ENCODE peak calls at places on chromosomes 3 and 15, in ten cellular contexts. One of them, this sample, is unnamed.

GRCh38 chr15:43143203-43143941 is 10.0 kb downstream of the TMEM62 start:
- DNase-seq in colonic mucosa: no peak
- DNase-seq in heart left ventricle: no peak
- DNase-seq in activated CD4-positive, alpha-beta T cell treated with anti-CD3 and anti-CD28 coated beads for 4 hours: no peak
- DNase-seq in stomach: no peak
- DNase-seq in amniotic stem cell: no peak
- DNase-seq in activated T-cell treated with anti-CD3 and anti-CD28 coated beads, Interleukin-2, amount 50 U/mL, for 1 hour: no peak
- DNase-seq in mammary epithelial cell: no peak
- DNase-seq in upper lobe of right lung: no peak
- DNase-seq in germinal center: peak
- DNase-seq in this sample: no peak

GRCh38 chr15:79608041-79608440 is 175.9 kb downstream of the MINAR1 start:
- DNase-seq in stomach: no peak
- DNase-seq in upper lobe of right lung: no peak
- DNase-seq in amniotic stem cell: no peak
- DNase-seq in activated CD4-positive, alpha-beta T cell treated with anti-CD3 and anti-CD28 coated beads for 4 hours: no peak
- DNase-seq in germinal center: no peak
- DNase-seq in heart left ventricle: no peak
- DNase-seq in colonic mucosa: no peak
- DNase-seq in mammary epithelial cell: no peak
- DNase-seq in activated T-cell treated with anti-CD3 and anti-CD28 coated beads, Interleukin-2, amount 50 U/mL, for 1 hour: no peak
- DNase-seq in this sample: no peak

GRCh38 chr3:63872135-63872924 is 8.7 kb downstream of the ATXN7 start:
- DNase-seq in activated CD4-positive, alpha-beta T cell treated with anti-CD3 and anti-CD28 coated beads for 4 hours: no peak
- DNase-seq in colonic mucosa: no peak
- DNase-seq in stomach: no peak
- DNase-seq in activated T-cell treated with anti-CD3 and anti-CD28 coated beads, Interleukin-2, amount 50 U/mL, for 1 hour: no peak
- DNase-seq in heart left ventricle: no peak
- DNase-seq in amniotic stem cell: no peak
- DNase-seq in upper lobe of right lung: no peak
- DNase-seq in germinal center: no peak
- DNase-seq in mammary epithelial cell: peak
- DNase-seq in this sample: no peak

GRCh38 chr3:186216903-186217819 is 108.3 kb upstream of the ETV5 start:
- DNase-seq in activated CD4-positive, alpha-beta T cell treated with anti-CD3 and anti-CD28 coated beads for 4 hours: no peak
- DNase-seq in colonic mucosa: no peak
- DNase-seq in amniotic stem cell: no peak
- DNase-seq in mammary epithelial cell: no peak
- DNase-seq in activated T-cell treated with anti-CD3 and anti-CD28 coated beads, Interleukin-2, amount 50 U/mL, for 1 hour: no peak
- DNase-seq in germinal center: no peak
- DNase-seq in heart left ventricle: no peak
- DNase-seq in stomach: no peak
- DNase-seq in upper lobe of right lung: no peak
- DNase-seq in this sample: no peak

GRCh38 chr3:50885491-50885890 is 210.8 kb downstream of the DOCK3 start:
- DNase-seq in germinal center: no peak
- DNase-seq in stomach: no peak
- DNase-seq in amniotic stem cell: no peak
- DNase-seq in activated T-cell treated with anti-CD3 and anti-CD28 coated beads, Interleukin-2, amount 50 U/mL, for 1 hour: no peak
- DNase-seq in colonic mucosa: no peak
- DNase-seq in mammary epithelial cell: peak
- DNase-seq in activated CD4-positive, alpha-beta T cell treated with anti-CD3 and anti-CD28 coated beads for 4 hours: no peak
- DNase-seq in heart left ventricle: no peak
- DNase-seq in upper lobe of right lung: no peak
- DNase-seq in this sample: no peak

GRCh38 chr3:100093826-100094225 is 20.5 kb downstream of the FILIP1L start:
- DNase-seq in germinal center: no peak
- DNase-seq in heart left ventricle: no peak
- DNase-seq in stomach: no peak
- DNase-seq in mammary epithelial cell: no peak
- DNase-seq in activated CD4-positive, alpha-beta T cell treated with anti-CD3 and anti-CD28 coated beads for 4 hours: no peak
- DNase-seq in upper lobe of right lung: no peak
- DNase-seq in activated T-cell treated with anti-CD3 and anti-CD28 coated beads, Interleukin-2, amount 50 U/mL, for 1 hour: no peak
- DNase-seq in colonic mucosa: no peak
- DNase-seq in amniotic stem cell: no peak
- DNase-seq in this sample: no peak

GRCh38 chr3:176521531-176522175 is 675.6 kb downstream of the TBL1XR1 start:
- DNase-seq in mammary epithelial cell: no peak
- DNase-seq in heart left ventricle: no peak
- DNase-seq in activated T-cell treated with anti-CD3 and anti-CD28 coated beads, Interleukin-2, amount 50 U/mL, for 1 hour: no peak
- DNase-seq in amniotic stem cell: no peak
- DNase-seq in upper lobe of right lung: no peak
- DNase-seq in germinal center: no peak
- DNase-seq in colonic mucosa: no peak
- DNase-seq in activated CD4-positive, alpha-beta T cell treated with anti-CD3 and anti-CD28 coated beads for 4 hours: no peak
- DNase-seq in stomach: no peak
- DNase-seq in this sample: no peak

GRCh38 chr3:197552198-197552597 is 3.6 kb downstream of the BDH1 start:
- DNase-seq in germinal center: no peak
- DNase-seq in mammary epithelial cell: no peak
- DNase-seq in stomach: no peak
- DNase-seq in activated T-cell treated with anti-CD3 and anti-CD28 coated beads, Interleukin-2, amount 50 U/mL, for 1 hour: no peak
- DNase-seq in amniotic stem cell: no peak
- DNase-seq in activated CD4-positive, alpha-beta T cell treated with anti-CD3 and anti-CD28 coated beads for 4 hours: no peak
- DNase-seq in upper lobe of right lung: no peak
- DNase-seq in heart left ventricle: no peak
- DNase-seq in colonic mucosa: no peak
- DNase-seq in this sample: no peak

GRCh38 chr3:169026543-169027181 is 636.9 kb downstream of the MECOM start:
- DNase-seq in activated CD4-positive, alpha-beta T cell treated with anti-CD3 and anti-CD28 coated beads for 4 hours: no peak
- DNase-seq in mammary epithelial cell: peak
- DNase-seq in heart left ventricle: no peak
- DNase-seq in amniotic stem cell: peak
- DNase-seq in germinal center: no peak
- DNase-seq in stomach: no peak
- DNase-seq in colonic mucosa: no peak
- DNase-seq in activated T-cell treated with anti-CD3 and anti-CD28 coated beads, Interleukin-2, amount 50 U/mL, for 1 hour: no peak
- DNase-seq in upper lobe of right lung: no peak
- DNase-seq in this sample: no peak

GRCh38 chr15:40955141-40955903 is 2.1 kb downstream of the CHAC1 start:
- DNase-seq in activated T-cell treated with anti-CD3 and anti-CD28 coated beads, Interleukin-2, amount 50 U/mL, for 1 hour: no peak
- DNase-seq in stomach: no peak
- DNase-seq in heart left ventricle: no peak
- DNase-seq in mammary epithelial cell: no peak
- DNase-seq in amniotic stem cell: no peak
- DNase-seq in germinal center: no peak
- DNase-seq in colonic mucosa: no peak
- DNase-seq in activated CD4-positive, alpha-beta T cell treated with anti-CD3 and anti-CD28 coated beads for 4 hours: no peak
- DNase-seq in upper lobe of right lung: no peak
- DNase-seq in this sample: no peak

GRCh38 chr3:143383433-143383832 is 263.9 kb downstream of the CHST2 start:
- DNase-seq in amniotic stem cell: no peak
- DNase-seq in germinal center: no peak
- DNase-seq in heart left ventricle: no peak
- DNase-seq in mammary epithelial cell: no peak
- DNase-seq in colonic mucosa: no peak
- DNase-seq in activated T-cell treated with anti-CD3 and anti-CD28 coated beads, Interleukin-2, amount 50 U/mL, for 1 hour: no peak
- DNase-seq in activated CD4-positive, alpha-beta T cell treated with anti-CD3 and anti-CD28 coated beads for 4 hours: no peak
- DNase-seq in stomach: no peak
- DNase-seq in upper lobe of right lung: no peak
- DNase-seq in this sample: no peak

GRCh38 chr3:31979006-31979697 is 1.9 kb downstream of the OSBPL10 start:
- DNase-seq in germinal center: no peak
- DNase-seq in stomach: no peak
- DNase-seq in heart left ventricle: no peak
- DNase-seq in amniotic stem cell: no peak
- DNase-seq in activated CD4-positive, alpha-beta T cell treated with anti-CD3 and anti-CD28 coated beads for 4 hours: no peak
- DNase-seq in mammary epithelial cell: peak
- DNase-seq in colonic mucosa: no peak
- DNase-seq in activated T-cell treated with anti-CD3 and anti-CD28 coated beads, Interleukin-2, amount 50 U/mL, for 1 hour: no peak
- DNase-seq in upper lobe of right lung: no peak
- DNase-seq in this sample: no peak

GRCh38 chr3:124202754-124203153 is 210.8 kb upstream of the ROPN1 start:
- DNase-seq in heart left ventricle: peak
- DNase-seq in activated T-cell treated with anti-CD3 and anti-CD28 coated beads, Interleukin-2, amount 50 U/mL, for 1 hour: no peak
- DNase-seq in amniotic stem cell: no peak
- DNase-seq in upper lobe of right lung: no peak
- DNase-seq in mammary epithelial cell: no peak
- DNase-seq in stomach: no peak
- DNase-seq in germinal center: no peak
- DNase-seq in activated CD4-positive, alpha-beta T cell treated with anti-CD3 and anti-CD28 coated beads for 4 hours: no peak
- DNase-seq in colonic mucosa: no peak
- DNase-seq in this sample: no peak

GRCh38 chr3:104437131-104437750 is 929.5 kb upstream of the ALCAM start:
- DNase-seq in germinal center: no peak
- DNase-seq in amniotic stem cell: no peak
- DNase-seq in stomach: no peak
- DNase-seq in upper lobe of right lung: no peak
- DNase-seq in mammary epithelial cell: peak
- DNase-seq in colonic mucosa: no peak
- DNase-seq in heart left ventricle: no peak
- DNase-seq in activated CD4-positive, alpha-beta T cell treated with anti-CD3 and anti-CD28 coated beads for 4 hours: no peak
- DNase-seq in activated T-cell treated with anti-CD3 and anti-CD28 coated beads, Interleukin-2, amount 50 U/mL, for 1 hour: no peak
- DNase-seq in this sample: no peak

GRCh38 chr3:21795863-21796392 is 44.9 kb upstream of the ZNF385D start:
- DNase-seq in mammary epithelial cell: no peak
- DNase-seq in activated CD4-positive, alpha-beta T cell treated with anti-CD3 and anti-CD28 coated beads for 4 hours: no peak
- DNase-seq in colonic mucosa: no peak
- DNase-seq in germinal center: no peak
- DNase-seq in heart left ventricle: no peak
- DNase-seq in upper lobe of right lung: no peak
- DNase-seq in amniotic stem cell: no peak
- DNase-seq in activated T-cell treated with anti-CD3 and anti-CD28 coated beads, Interleukin-2, amount 50 U/mL, for 1 hour: no peak
- DNase-seq in stomach: no peak
- DNase-seq in this sample: no peak

GRCh38 chr15:42133892-42134502 is 22.4 kb downstream of the PLA2G4F start:
- DNase-seq in stomach: peak
- DNase-seq in activated T-cell treated with anti-CD3 and anti-CD28 coated beads, Interleukin-2, amount 50 U/mL, for 1 hour: peak
- DNase-seq in amniotic stem cell: no peak
- DNase-seq in heart left ventricle: no peak
- DNase-seq in germinal center: peak
- DNase-seq in activated CD4-positive, alpha-beta T cell treated with anti-CD3 and anti-CD28 coated beads for 4 hours: peak
- DNase-seq in upper lobe of right lung: peak
- DNase-seq in mammary epithelial cell: peak
- DNase-seq in colonic mucosa: peak
- DNase-seq in this sample: peak

GRCh38 chr3:144444546-144444945 is 472.9 kb downstream of the DIPK2A start:
- DNase-seq in activated T-cell treated with anti-CD3 and anti-CD28 coated beads, Interleukin-2, amount 50 U/mL, for 1 hour: no peak
- DNase-seq in activated CD4-positive, alpha-beta T cell treated with anti-CD3 and anti-CD28 coated beads for 4 hours: no peak
- DNase-seq in heart left ventricle: no peak
- DNase-seq in germinal center: no peak
- DNase-seq in colonic mucosa: no peak
- DNase-seq in mammary epithelial cell: no peak
- DNase-seq in stomach: no peak
- DNase-seq in upper lobe of right lung: no peak
- DNase-seq in amniotic stem cell: no peak
- DNase-seq in this sample: no peak

GRCh38 chr3:162376761-162377160 is 880.2 kb downstream of the OTOL1 start:
- DNase-seq in germinal center: no peak
- DNase-seq in upper lobe of right lung: no peak
- DNase-seq in amniotic stem cell: no peak
- DNase-seq in activated T-cell treated with anti-CD3 and anti-CD28 coated beads, Interleukin-2, amount 50 U/mL, for 1 hour: no peak
- DNase-seq in mammary epithelial cell: no peak
- DNase-seq in activated CD4-positive, alpha-beta T cell treated with anti-CD3 and anti-CD28 coated beads for 4 hours: no peak
- DNase-seq in heart left ventricle: no peak
- DNase-seq in colonic mucosa: no peak
- DNase-seq in stomach: no peak
- DNase-seq in this sample: no peak

GRCh38 chr15:74620636-74621545 is 5.3 kb downstream of the CLK3 start:
- DNase-seq in heart left ventricle: peak
- DNase-seq in upper lobe of right lung: peak
- DNase-seq in germinal center: peak
- DNase-seq in activated T-cell treated with anti-CD3 and anti-CD28 coated beads, Interleukin-2, amount 50 U/mL, for 1 hour: peak
- DNase-seq in stomach: peak
- DNase-seq in colonic mucosa: peak
- DNase-seq in mammary epithelial cell: peak
- DNase-seq in activated CD4-positive, alpha-beta T cell treated with anti-CD3 and anti-CD28 coated beads for 4 hours: peak
- DNase-seq in amniotic stem cell: peak
- DNase-seq in this sample: peak

GRCh38 chr3:128293930-128294329 is 140.6 kb downstream of the EEFSEC start:
- DNase-seq in germinal center: no peak
- DNase-seq in upper lobe of right lung: no peak
- DNase-seq in activated T-cell treated with anti-CD3 and anti-CD28 coated beads, Interleukin-2, amount 50 U/mL, for 1 hour: no peak
- DNase-seq in mammary epithelial cell: no peak
- DNase-seq in colonic mucosa: no peak
- DNase-seq in activated CD4-positive, alpha-beta T cell treated with anti-CD3 and anti-CD28 coated beads for 4 hours: no peak
- DNase-seq in stomach: no peak
- DNase-seq in amniotic stem cell: no peak
- DNase-seq in heart left ventricle: no peak
- DNase-seq in this sample: no peak